ENCODE peak calls at places on chromosomes 13 and 19, in nine cellular contexts. One of them, this sample, is unnamed.
A peak's percentile ranks its signal among the peaks of the same experiment; 100 is the strongest.

GRCh38 chr13:114099191-114099590 is 33.2 kb downstream of the RASA3 start:
- DNase-seq in T-helper 2 cell: no peak
- DNase-seq in OCI-LY7: no peak
- DNase-seq in stimulated activated CD8-positive, alpha-beta memory T cell treated with anti-CD3 and anti-CD28 coated beads, Interleukin-12 subunit alpha, Interleukin-12 subunit beta, amount 100 ng/mL, for 4 hours: no peak
- DNase-seq in Calu3: peak; percentile 1
- DNase-seq in C1 segment of cervical spinal cord: no peak
- DNase-seq in thyroid gland: peak; percentile 66
- DNase-seq in breast epithelium: peak; percentile 75
- DNase-seq in GOT3: peak; percentile 21
- DNase-seq in this sample: peak; percentile 91

GRCh38 chr13:83365723-83366122 is 516.6 kb downstream of the SLITRK1 start:
- DNase-seq in T-helper 2 cell: no peak
- DNase-seq in OCI-LY7: no peak
- DNase-seq in stimulated activated CD8-positive, alpha-beta memory T cell treated with anti-CD3 and anti-CD28 coated beads, Interleukin-12 subunit alpha, Interleukin-12 subunit beta, amount 100 ng/mL, for 4 hours: no peak
- DNase-seq in Calu3: no peak
- DNase-seq in C1 segment of cervical spinal cord: no peak
- DNase-seq in thyroid gland: no peak
- DNase-seq in breast epithelium: no peak
- DNase-seq in GOT3: no peak
- DNase-seq in this sample: no peak

GRCh38 chr19:8304841-8305621 is 3.1 kb downstream of the CD320 start:
- DNase-seq in T-helper 2 cell: no peak
- DNase-seq in OCI-LY7: peak; percentile 58
- DNase-seq in stimulated activated CD8-positive, alpha-beta memory T cell treated with anti-CD3 and anti-CD28 coated beads, Interleukin-12 subunit alpha, Interleukin-12 subunit beta, amount 100 ng/mL, for 4 hours: no peak
- DNase-seq in Calu3: no peak
- DNase-seq in C1 segment of cervical spinal cord: no peak
- DNase-seq in thyroid gland: no peak
- DNase-seq in breast epithelium: peak; percentile 49
- DNase-seq in GOT3: no peak
- DNase-seq in this sample: peak; percentile 87

GRCh38 chr13:38686635-38687245 is at the start of gene FREM2:
- DNase-seq in T-helper 2 cell: no peak
- DNase-seq in OCI-LY7: no peak
- DNase-seq in stimulated activated CD8-positive, alpha-beta memory T cell treated with anti-CD3 and anti-CD28 coated beads, Interleukin-12 subunit alpha, Interleukin-12 subunit beta, amount 100 ng/mL, for 4 hours: no peak
- DNase-seq in Calu3: peak; percentile 81
- DNase-seq in C1 segment of cervical spinal cord: no peak
- DNase-seq in thyroid gland: peak; percentile 92
- DNase-seq in breast epithelium: no peak
- DNase-seq in GOT3: no peak
- DNase-seq in this sample: no peak

GRCh38 chr19:7293795-7294570 is at the start of gene INSR:
- DNase-seq in T-helper 2 cell: peak; percentile 64
- DNase-seq in OCI-LY7: peak; percentile 93
- DNase-seq in stimulated activated CD8-positive, alpha-beta memory T cell treated with anti-CD3 and anti-CD28 coated beads, Interleukin-12 subunit alpha, Interleukin-12 subunit beta, amount 100 ng/mL, for 4 hours: no peak
- DNase-seq in Calu3: peak; percentile 78
- DNase-seq in C1 segment of cervical spinal cord: no peak
- DNase-seq in thyroid gland: peak; percentile 91
- DNase-seq in breast epithelium: peak; percentile 91
- DNase-seq in GOT3: peak; percentile 49
- DNase-seq in this sample: no peak

GRCh38 chr13:30477346-30478235 is 11.9 kb upstream of the HMGB1 start:
- DNase-seq in T-helper 2 cell: no peak
- DNase-seq in OCI-LY7: peak; percentile 62
- DNase-seq in stimulated activated CD8-positive, alpha-beta memory T cell treated with anti-CD3 and anti-CD28 coated beads, Interleukin-12 subunit alpha, Interleukin-12 subunit beta, amount 100 ng/mL, for 4 hours: no peak
- DNase-seq in Calu3: no peak
- DNase-seq in C1 segment of cervical spinal cord: no peak
- DNase-seq in thyroid gland: no peak
- DNase-seq in breast epithelium: no peak
- DNase-seq in GOT3: no peak
- DNase-seq in this sample: peak; percentile 39

GRCh38 chr19:16295071-16295470 is 29.6 kb upstream of the KLF2 start:
- DNase-seq in T-helper 2 cell: no peak
- DNase-seq in OCI-LY7: no peak
- DNase-seq in stimulated activated CD8-positive, alpha-beta memory T cell treated with anti-CD3 and anti-CD28 coated beads, Interleukin-12 subunit alpha, Interleukin-12 subunit beta, amount 100 ng/mL, for 4 hours: no peak
- DNase-seq in Calu3: no peak
- DNase-seq in C1 segment of cervical spinal cord: no peak
- DNase-seq in thyroid gland: no peak
- DNase-seq in breast epithelium: no peak
- DNase-seq in GOT3: no peak
- DNase-seq in this sample: no peak

GRCh38 chr19:10603084-10603872 is 16.2 kb upstream of the AP1M2 start:
- DNase-seq in T-helper 2 cell: peak; percentile 91
- DNase-seq in OCI-LY7: peak; percentile 94
- DNase-seq in stimulated activated CD8-positive, alpha-beta memory T cell treated with anti-CD3 and anti-CD28 coated beads, Interleukin-12 subunit alpha, Interleukin-12 subunit beta, amount 100 ng/mL, for 4 hours: peak; percentile 71
- DNase-seq in Calu3: no peak
- DNase-seq in C1 segment of cervical spinal cord: no peak
- DNase-seq in thyroid gland: peak; percentile 26
- DNase-seq in breast epithelium: peak; percentile 59
- DNase-seq in GOT3: no peak
- DNase-seq in this sample: no peak

GRCh38 chr19:49924004-49924880 is 4.8 kb upstream of the ATF5 start:
- DNase-seq in T-helper 2 cell: no peak
- DNase-seq in OCI-LY7: peak; percentile 93
- DNase-seq in stimulated activated CD8-positive, alpha-beta memory T cell treated with anti-CD3 and anti-CD28 coated beads, Interleukin-12 subunit alpha, Interleukin-12 subunit beta, amount 100 ng/mL, for 4 hours: no peak
- DNase-seq in Calu3: no peak
- DNase-seq in C1 segment of cervical spinal cord: no peak
- DNase-seq in thyroid gland: no peak
- DNase-seq in breast epithelium: no peak
- DNase-seq in GOT3: no peak
- DNase-seq in this sample: no peak

GRCh38 chr13:31945202-31945978 is 86.2 kb upstream of the FRY start:
- DNase-seq in T-helper 2 cell: no peak
- DNase-seq in OCI-LY7: no peak
- DNase-seq in stimulated activated CD8-positive, alpha-beta memory T cell treated with anti-CD3 and anti-CD28 coated beads, Interleukin-12 subunit alpha, Interleukin-12 subunit beta, amount 100 ng/mL, for 4 hours: no peak
- DNase-seq in Calu3: peak; percentile 46
- DNase-seq in C1 segment of cervical spinal cord: no peak
- DNase-seq in thyroid gland: peak; percentile 61
- DNase-seq in breast epithelium: peak; percentile 71
- DNase-seq in GOT3: no peak
- DNase-seq in this sample: no peak

GRCh38 chr19:55082023-55082851 is 6.6 kb downstream of the EPS8L1 start:
- DNase-seq in T-helper 2 cell: peak; percentile 69
- DNase-seq in OCI-LY7: peak; percentile 79
- DNase-seq in stimulated activated CD8-positive, alpha-beta memory T cell treated with anti-CD3 and anti-CD28 coated beads, Interleukin-12 subunit alpha, Interleukin-12 subunit beta, amount 100 ng/mL, for 4 hours: no peak
- DNase-seq in Calu3: no peak
- DNase-seq in C1 segment of cervical spinal cord: no peak
- DNase-seq in thyroid gland: peak; percentile 23
- DNase-seq in breast epithelium: no peak
- DNase-seq in GOT3: no peak
- DNase-seq in this sample: no peak

GRCh38 chr13:34019870-34020269 is 201.9 kb downstream of the RFC3 start:
- DNase-seq in T-helper 2 cell: no peak
- DNase-seq in OCI-LY7: no peak
- DNase-seq in stimulated activated CD8-positive, alpha-beta memory T cell treated with anti-CD3 and anti-CD28 coated beads, Interleukin-12 subunit alpha, Interleukin-12 subunit beta, amount 100 ng/mL, for 4 hours: no peak
- DNase-seq in Calu3: no peak
- DNase-seq in C1 segment of cervical spinal cord: no peak
- DNase-seq in thyroid gland: no peak
- DNase-seq in breast epithelium: no peak
- DNase-seq in GOT3: no peak
- DNase-seq in this sample: no peak

GRCh38 chr19:11849264-11849615 is 714 bp downstream of the ZNF439 start:
- DNase-seq in T-helper 2 cell: peak; percentile 16
- DNase-seq in OCI-LY7: peak; percentile 79
- DNase-seq in stimulated activated CD8-positive, alpha-beta memory T cell treated with anti-CD3 and anti-CD28 coated beads, Interleukin-12 subunit alpha, Interleukin-12 subunit beta, amount 100 ng/mL, for 4 hours: no peak
- DNase-seq in Calu3: no peak
- DNase-seq in C1 segment of cervical spinal cord: no peak
- DNase-seq in thyroid gland: peak; percentile 1
- DNase-seq in breast epithelium: no peak
- DNase-seq in GOT3: no peak
- DNase-seq in this sample: no peak

GRCh38 chr13:82571653-82572052 is 1310.6 kb downstream of the SLITRK1 start:
- DNase-seq in T-helper 2 cell: no peak
- DNase-seq in OCI-LY7: no peak
- DNase-seq in stimulated activated CD8-positive, alpha-beta memory T cell treated with anti-CD3 and anti-CD28 coated beads, Interleukin-12 subunit alpha, Interleukin-12 subunit beta, amount 100 ng/mL, for 4 hours: no peak
- DNase-seq in Calu3: no peak
- DNase-seq in C1 segment of cervical spinal cord: no peak
- DNase-seq in thyroid gland: no peak
- DNase-seq in breast epithelium: no peak
- DNase-seq in GOT3: no peak
- DNase-seq in this sample: no peak

GRCh38 chr19:30029721-30030510 is 87.9 kb downstream of the URI1 start:
- DNase-seq in T-helper 2 cell: peak; percentile 54
- DNase-seq in OCI-LY7: no peak
- DNase-seq in stimulated activated CD8-positive, alpha-beta memory T cell treated with anti-CD3 and anti-CD28 coated beads, Interleukin-12 subunit alpha, Interleukin-12 subunit beta, amount 100 ng/mL, for 4 hours: no peak
- DNase-seq in Calu3: no peak
- DNase-seq in C1 segment of cervical spinal cord: no peak
- DNase-seq in thyroid gland: no peak
- DNase-seq in breast epithelium: no peak
- DNase-seq in GOT3: no peak
- DNase-seq in this sample: no peak

GRCh38 chr19:29509456-29509855 is 16.3 kb upstream of the VSTM2B start:
- DNase-seq in T-helper 2 cell: no peak
- DNase-seq in OCI-LY7: no peak
- DNase-seq in stimulated activated CD8-positive, alpha-beta memory T cell treated with anti-CD3 and anti-CD28 coated beads, Interleukin-12 subunit alpha, Interleukin-12 subunit beta, amount 100 ng/mL, for 4 hours: no peak
- DNase-seq in Calu3: no peak
- DNase-seq in C1 segment of cervical spinal cord: no peak
- DNase-seq in thyroid gland: no peak
- DNase-seq in breast epithelium: no peak
- DNase-seq in GOT3: no peak
- DNase-seq in this sample: no peak

GRCh38 chr13:48144413-48145035 is 49.6 kb upstream of the MED4 start:
- DNase-seq in T-helper 2 cell: no peak
- DNase-seq in OCI-LY7: peak; percentile 35
- DNase-seq in stimulated activated CD8-positive, alpha-beta memory T cell treated with anti-CD3 and anti-CD28 coated beads, Interleukin-12 subunit alpha, Interleukin-12 subunit beta, amount 100 ng/mL, for 4 hours: no peak
- DNase-seq in Calu3: no peak
- DNase-seq in C1 segment of cervical spinal cord: no peak
- DNase-seq in thyroid gland: no peak
- DNase-seq in breast epithelium: no peak
- DNase-seq in GOT3: no peak
- DNase-seq in this sample: no peak

GRCh38 chr13:51995677-51996551 is 15.3 kb downstream of the ATP7B start:
- DNase-seq in T-helper 2 cell: no peak
- DNase-seq in OCI-LY7: no peak
- DNase-seq in stimulated activated CD8-positive, alpha-beta memory T cell treated with anti-CD3 and anti-CD28 coated beads, Interleukin-12 subunit alpha, Interleukin-12 subunit beta, amount 100 ng/mL, for 4 hours: no peak
- DNase-seq in Calu3: no peak
- DNase-seq in C1 segment of cervical spinal cord: no peak
- DNase-seq in thyroid gland: peak; percentile 49
- DNase-seq in breast epithelium: no peak
- DNase-seq in GOT3: no peak
- DNase-seq in this sample: no peak

GRCh38 chr19:41933693-41934426 is 5.6 kb upstream of the ERFL start:
- DNase-seq in T-helper 2 cell: no peak
- DNase-seq in OCI-LY7: peak; percentile 53
- DNase-seq in stimulated activated CD8-positive, alpha-beta memory T cell treated with anti-CD3 and anti-CD28 coated beads, Interleukin-12 subunit alpha, Interleukin-12 subunit beta, amount 100 ng/mL, for 4 hours: no peak
- DNase-seq in Calu3: no peak
- DNase-seq in C1 segment of cervical spinal cord: no peak
- DNase-seq in thyroid gland: no peak
- DNase-seq in breast epithelium: no peak
- DNase-seq in GOT3: no peak
- DNase-seq in this sample: no peak